ENCODE peak calls at places on chromosomes 5 and 9, in seven cellular contexts. J is ovary, H is vagina, P is sigmoid colon, T is gastrocnemius medialis, E is hepatocyte, V is cardiac muscle cell. C is an unnamed sample. For H3K4me1 and H3K27me3, the result is how much of the 10 kb centered on the place peaks cover.

GRCh38 chr5:136018814-136019777 is 9.7 kb upstream of the TGFBI start:
- DNase-seq in P (peak), T (peak), J (no peak), V (peak), H (no peak), E (peak), C (peak)

GRCh38 chr9:107688728-107689127 is 199.2 kb upstream of the KLF4 start:
- DNase-seq in V (no peak), E (no peak), P (no peak), J (no peak), T (no peak), H (no peak), C (no peak)

GRCh38 chr9:74449060-74449459 is 48.1 kb upstream of the RORB start:
- DNase-seq in T (no peak), J (no peak), V (no peak), P (no peak), E (no peak), H (no peak), C (no peak)

GRCh38 chr9:138010274-138010800 is 132.8 kb downstream of the CACNA1B start:
- DNase-seq in E (no peak), V (no peak), P (no peak), T (no peak), J (no peak), H (no peak), C (no peak)

GRCh38 chr5:3218096-3218495 is 377.5 kb upstream of the IRX1 start:
- DNase-seq in T (no peak), H (peak), P (no peak), V (no peak), J (no peak), E (no peak), C (no peak)

GRCh38 chr5:137737349-137738256 is 1.7 kb upstream of the KLHL3 start:
- DNase-seq in P (no peak), T (no peak), V (peak), E (no peak), H (no peak), J (no peak), C (peak)

GRCh38 chr5:27403248-27403882 is 365.0 kb upstream of the CDH9 start:
- DNase-seq in V (peak), J (no peak), E (no peak), P (no peak), T (no peak), H (no peak), C (no peak)

GRCh38 chr9:101443358-101443757 is 7.8 kb upstream of the ALDOB start:
- DNase-seq in H (no peak), V (no peak), J (no peak), P (peak), T (no peak), E (no peak), C (peak)

GRCh38 chr5:97560176-97560993 is 377.3 kb upstream of the RIOK2 start:
- DNase-seq in J (no peak), P (no peak), H (no peak), T (no peak), E (no peak), V (no peak), C (no peak)

GRCh38 chr9:82320566-82320965 is 332.0 kb downstream of the SPATA31D1 start:
- DNase-seq in V (peak), P (no peak), H (no peak), T (no peak), J (no peak), E (no peak), C (no peak)

GRCh38 chr9:8895498-8896224 is 1096.1 kb upstream of the DMAC1 start:
- DNase-seq in T (no peak), J (no peak), V (peak), H (no peak), E (peak), P (no peak), C (no peak)

GRCh38 chr5:112154940-112155686 is 264.0 kb downstream of the EPB41L4A start:
- DNase-seq in J (no peak), V (no peak), E (no peak), H (no peak), P (no peak), T (no peak), C (no peak)

GRCh38 chr9:103789686-103790085 is 304.4 kb upstream of the SMC2 start:
- DNase-seq in H (no peak), V (peak), J (no peak), P (no peak), E (peak), T (no peak), C (no peak)

GRCh38 chr9:137478613-137479314 is 19.6 kb upstream of the NSMF start:
- DNase-seq in P (peak), T (no peak), E (no peak), J (no peak), V (no peak), H (no peak), C (no peak)

GRCh38 chr5:151213803-151214613 is 9.9 kb downstream of the CCDC69 start:
- DNase-seq in V (peak), J (peak), E (peak), P (peak), T (peak), H (peak), C (peak)

GRCh38 chr5:14292766-14293165 is 149.6 kb downstream of the TRIO start:
- DNase-seq in P (no peak), T (no peak), J (no peak), V (no peak), H (no peak), E (no peak), C (no peak)

GRCh38 chr9:130500340-130500771 is 55.6 kb downstream of the ASS1 start:
- DNase-seq in J (no peak), P (no peak), T (no peak), V (no peak), H (no peak), E (peak), C (peak)

GRCh38 chr5:34916518-34916917 is 1.0 kb downstream of the BRIX1 start:
- DNase-seq in V (no peak), J (no peak), T (no peak), H (no peak), E (no peak), P (no peak), C (no peak)

GRCh38 chr5:137022043-137022442 is 477.1 kb downstream of the SPOCK1 start:
- DNase-seq in E (no peak), J (no peak), T (no peak), V (peak), P (no peak), H (no peak), C (no peak)

GRCh38 chr9:106772523-106773290 is 90.3 kb upstream of the ZNF462 start:
- DNase-seq in E (no peak), J (no peak), P (no peak), T (no peak), V (peak), H (no peak), C (no peak)

GRCh38 chr5:15612915-15613635 is 113.1 kb downstream of the FBXL7 start:
- DNase-seq in E (no peak), P (no peak), H (no peak), T (no peak), J (no peak), V (no peak), C (no peak)

GRCh38 chr5:139188558-139189270 is 9.5 kb downstream of the SIL1 start:
- DNase-seq in T (no peak), H (no peak), V (no peak), J (no peak), P (peak), E (peak), C (no peak)

GRCh38 chr5:72541501-72542235 is 34.5 kb upstream of the ZNF366 start:
- DNase-seq in J (no peak), T (no peak), V (no peak), P (no peak), E (no peak), H (no peak), C (no peak)

GRCh38 chr9:115013998-115014397 is 83.6 kb upstream of the TNFSF8 start:
- DNase-seq in H (no peak), E (peak), J (peak), V (peak), P (peak), T (peak), C (peak)

GRCh38 chr9:115004535-115004934 is 74.1 kb upstream of the TNFSF8 start:
- DNase-seq in V (no peak), E (no peak), J (no peak), P (no peak), H (no peak), T (no peak), C (no peak)

GRCh38 chr9:115006660-115007059 is 76.3 kb upstream of the TNFSF8 start:
- DNase-seq in E (no peak), H (no peak), P (no peak), T (no peak), V (peak), J (no peak), C (no peak)

GRCh38 chr9:115012476-115012875 is 82.1 kb upstream of the TNFSF8 start:
- DNase-seq in P (no peak), E (no peak), V (no peak), H (no peak), J (no peak), T (no peak), C (no peak)

DNA sequence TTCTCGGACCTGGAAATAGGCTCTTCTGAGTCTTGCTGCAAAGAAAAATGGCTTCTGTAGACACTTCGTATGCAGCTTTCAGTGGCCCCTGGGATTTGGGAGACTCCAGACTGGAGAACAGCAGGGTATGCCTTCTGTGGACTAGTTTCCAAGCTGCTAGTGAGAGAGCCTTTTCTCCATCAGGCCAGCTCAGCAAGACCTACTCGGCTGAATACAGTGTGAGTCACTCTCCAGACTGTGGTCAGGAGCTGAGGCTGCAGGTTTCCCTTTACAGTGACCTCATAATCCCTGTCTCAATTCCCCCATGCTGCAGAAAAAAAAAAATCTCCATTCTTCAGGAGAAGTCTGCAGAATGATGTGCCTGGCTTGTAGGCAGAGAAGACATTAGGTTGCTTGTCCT is 78.1 kb upstream of the TNFSF8 start:
- DNase-seq in H (no peak), V (peak), T (no peak), P (no peak), E (peak), J (no peak), C (no peak)
- H3K4me1 ChIP-seq in H (under half), V (under half), T (under half), P (under half), E (under half), J (under half), C (under half)

DNA sequence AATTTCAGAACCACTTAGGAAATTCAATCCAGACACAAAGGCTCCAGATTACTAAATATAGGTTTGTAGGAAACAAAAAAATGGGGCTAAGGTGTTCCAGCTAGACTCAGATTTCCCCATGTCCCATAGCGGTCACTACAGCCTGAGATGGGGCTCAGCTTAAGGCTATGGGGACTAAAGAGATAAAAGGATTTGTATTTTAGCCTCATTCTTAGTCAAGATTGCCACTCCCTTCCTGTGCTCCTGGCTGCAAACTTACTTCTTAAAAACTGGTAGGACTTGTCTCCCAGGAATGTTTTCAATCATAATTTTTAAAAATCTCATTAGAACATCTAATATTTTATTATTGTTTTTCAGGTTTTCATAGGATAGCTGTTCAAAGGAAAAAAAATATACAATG is 253.8 kb upstream of the DAB2 start:
- DNase-seq in V (no peak), T (no peak), E (no peak), P (no peak), J (no peak), H (no peak), C (no peak)
- TF ChIP-seq CTCF in V (no peak), T (no peak), E (no peak), P (no peak), J (no peak), H (no peak), C (no peak)

DNA sequence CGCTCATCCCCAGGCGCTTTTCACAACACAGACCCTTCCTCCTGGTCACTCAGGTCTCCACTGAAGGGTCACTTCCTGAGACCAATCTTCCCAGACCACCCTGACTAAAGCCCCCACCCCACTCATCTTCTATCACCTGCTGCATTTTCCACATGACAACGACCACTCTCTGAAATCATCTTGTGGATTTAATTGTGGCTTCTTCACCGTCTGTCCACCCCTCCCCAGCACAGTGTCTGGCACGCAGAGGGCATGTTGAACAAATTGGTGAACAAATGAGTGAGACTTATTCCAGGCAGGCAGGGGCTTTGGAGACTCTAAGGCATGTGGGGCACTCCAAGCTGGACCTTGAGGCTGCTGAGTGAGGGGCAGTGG is 8.8 kb downstream of the BARX1 start:
- DNase-seq in T (no peak), V (no peak), H (no peak), P (no peak), E (no peak), J (no peak), C (no peak)
- H3K27me3 ChIP-seq in T (half or more), V (half or more), H (under half), P (half or more), E (half or more), J (under half), C (half or more)

GRCh38 chr5:16669776-16670175 is 53.0 kb upstream of the RETREG1 start:
- DNase-seq in E (no peak), V (peak), J (no peak), T (no peak), H (no peak), P (no peak), C (no peak)
- H3K4me1 ChIP-seq in E (under half), V (under half), J (under half), T (under half), H (under half), P (under half), C (under half)

DNA sequence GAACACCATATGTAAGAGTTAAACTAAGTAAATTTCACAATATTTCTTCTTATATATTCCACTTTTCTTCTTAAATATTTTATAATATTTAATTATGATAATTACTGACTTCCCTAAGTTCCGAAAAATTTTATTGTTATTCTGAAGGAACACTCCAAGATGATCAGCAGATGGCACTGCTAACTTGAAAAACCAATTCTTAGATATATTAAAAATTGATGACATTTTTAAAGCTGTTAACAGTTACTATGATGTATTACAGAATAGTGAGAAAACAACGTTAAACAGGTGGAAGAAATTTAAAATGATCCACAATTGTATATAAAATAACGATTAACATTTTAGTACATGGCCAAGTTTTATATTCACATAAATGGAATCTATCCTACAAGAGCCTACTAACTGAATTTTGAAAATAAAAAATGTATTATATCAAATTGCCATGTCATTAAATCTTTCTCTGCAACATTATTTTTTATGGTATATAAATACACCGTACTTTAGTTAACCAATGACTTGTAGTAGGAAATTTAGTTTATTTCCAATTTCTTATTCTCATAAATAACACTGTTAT is 30.1 kb upstream of the MUSK start:
- DNase-seq in V (peak), T (no peak), J (no peak), E (no peak), H (no peak), P (no peak), C (no peak)
- TF ChIP-seq CTCF in V (peak), T (peak), J (peak), E (peak), H (no peak), P (peak), C (peak)

C was measured in transverse colon.